ENCODE peak calls at places on chromosomes 1 and 21, in four cellular contexts. U is psoas muscle; H is CD4-positive, alpha-beta memory T cell; G is Peyer's patch. J is an unnamed sample.

GRCh38 chr1:36307601-36308330 is 1.6 kb downstream of the SH3D21 start:
- DNase-seq in U (no peak), H (no peak), G (no peak), J (no peak)

GRCh38 chr1:51517361-51518032 is 1.6 kb downstream of the EPS15 start:
- DNase-seq in U (no peak), H (no peak), G (no peak), J (no peak)

GRCh38 chr21:42079939-42080787 is 9.0 kb downstream of the UMODL1 start:
- DNase-seq in U (no peak), H (no peak), G (no peak), J (no peak)

GRCh38 chr1:16171314-16172223 is 15.7 kb upstream of the EPHA2 start:
- DNase-seq in U (no peak), H (no peak), G (no peak), J (no peak)

GRCh38 chr1:95169544-95169943 is 52.4 kb downstream of the TLCD4 start:
- DNase-seq in U (no peak), H (no peak), G (no peak), J (no peak)

GRCh38 chr1:203769505-203770343 is 4.7 kb downstream of the LAX1 start:
- DNase-seq in U (peak; percentile 88), H (no peak), G (peak; percentile 92), J (no peak)

GRCh38 chr1:62144238-62144831 is 50.3 kb upstream of the L1TD1 start:
- DNase-seq in U (no peak), H (peak; percentile 18), G (no peak), J (peak; percentile 54)

GRCh38 chr1:243528459-243529120 is 272.7 kb downstream of the SDCCAG8 start:
- DNase-seq in U (no peak), H (no peak), G (no peak), J (no peak)

GRCh38 chr1:235077571-235078479 is 50.8 kb downstream of the TOMM20 start:
- DNase-seq in U (no peak), H (no peak), G (no peak), J (peak; percentile 94)

GRCh38 chr1:116735246-116735645 is 19.0 kb upstream of the CD2 start:
- DNase-seq in U (no peak), H (no peak), G (no peak), J (no peak)

GRCh38 chr1:72355899-72356298 is 73.6 kb upstream of the NEGR1 start:
- DNase-seq in U (no peak), H (no peak), G (no peak), J (no peak)
- H3K4me3 ChIP-seq in U (no peak overlapping the region), H (no peak overlapping the region), G (no peak overlapping the region), J (no peak overlapping the region)

DNA sequence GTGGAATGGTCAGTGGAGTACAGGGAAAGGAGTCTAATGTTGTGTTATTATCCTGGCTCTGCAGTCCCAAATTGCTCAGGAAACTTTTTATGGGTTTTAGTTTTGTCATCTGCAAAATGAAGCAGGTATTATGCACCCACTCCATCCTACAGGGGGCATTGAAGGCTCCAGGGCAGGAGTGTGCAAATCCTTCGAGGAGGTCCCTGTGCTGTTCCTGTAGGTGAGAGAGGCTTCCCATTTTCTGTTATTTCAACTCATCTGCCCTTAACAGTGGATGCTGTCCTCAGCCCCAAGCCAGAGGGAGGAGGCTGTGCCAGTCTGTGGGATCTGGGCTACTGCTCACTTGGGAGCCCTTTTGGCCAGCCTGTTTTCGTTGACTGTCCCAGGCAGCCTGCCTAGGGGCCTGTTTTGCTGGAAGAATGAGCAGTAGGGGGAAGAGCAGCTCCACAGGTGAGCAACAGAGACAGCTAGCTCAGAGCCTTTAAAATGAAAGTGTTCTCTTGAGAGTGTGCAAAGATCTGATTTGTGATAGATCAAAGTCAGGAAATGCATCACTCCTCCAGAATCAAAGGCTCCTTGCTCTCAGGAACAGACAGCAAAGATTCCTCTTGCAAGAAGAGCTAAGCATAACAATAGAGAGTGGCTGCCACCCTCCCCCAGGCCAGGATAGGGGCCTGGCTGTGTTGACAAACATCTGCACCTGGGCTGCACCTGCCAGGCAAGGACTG is 317.6 kb upstream of the PROX1 start:
- DNase-seq in U (no peak), H (peak; percentile 42), G (no peak), J (no peak)
- H3K4me3 ChIP-seq in U (no peak overlapping the region), H (no peak overlapping the region), G (no peak overlapping the region), J (no peak overlapping the region)

DNA sequence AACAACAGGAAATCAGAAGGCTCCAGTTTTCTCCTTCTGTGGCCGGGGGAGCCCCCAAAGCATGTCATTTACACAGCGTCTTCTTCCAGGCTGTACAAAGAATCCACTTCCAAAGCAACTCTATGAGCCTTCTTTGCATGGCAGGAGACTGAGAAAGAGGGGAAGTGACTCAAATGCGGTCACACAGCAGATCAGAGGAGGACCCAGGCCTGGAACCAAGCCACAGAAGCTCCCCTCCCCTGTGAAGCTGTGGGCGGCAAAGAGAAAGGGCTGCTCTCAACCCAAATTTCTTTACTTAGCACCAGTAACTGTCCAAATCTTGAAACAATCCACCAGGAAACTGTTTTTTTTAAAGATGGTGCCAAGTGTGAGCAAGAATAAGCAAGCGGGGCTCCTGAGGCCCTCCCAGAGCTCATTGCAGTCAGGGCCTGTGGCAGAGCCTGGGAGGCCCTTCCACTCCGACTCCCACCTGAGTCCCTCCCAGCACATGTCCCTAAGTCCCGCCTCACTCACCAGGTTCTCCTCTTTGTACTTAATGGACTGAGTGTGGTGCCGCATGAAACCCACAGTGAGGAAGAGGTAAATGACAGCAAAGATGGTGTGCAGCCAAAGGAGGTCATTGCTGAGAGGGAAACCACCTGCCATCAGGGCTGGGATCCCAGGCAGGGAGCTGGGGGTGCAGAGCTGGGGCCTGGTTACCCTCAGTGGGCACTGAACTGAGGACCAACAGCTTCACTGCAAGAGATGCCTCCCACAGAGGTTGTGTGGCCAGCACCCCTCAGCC is 15.9 kb downstream of the TMEM63A start:
- DNase-seq in U (peak; percentile 50), H (peak; percentile 69), G (no peak), J (no peak)
- H3K4me3 ChIP-seq in U (no peak overlapping the region), H (no peak overlapping the region), G (no peak overlapping the region), J (no peak overlapping the region)

GRCh38 chr21:44930543-44930981 is 9.3 kb upstream of the SLX9 start:
- DNase-seq in U (peak; percentile 68), H (peak; percentile 67), G (no peak), J (peak; percentile 47)
- H3K4me3 ChIP-seq in U (no peak overlapping the region), H (peak overlapping the region; percentile 57), G (no peak overlapping the region), J (peak overlapping the region; percentile 82)

GRCh38 chr1:159847231-159847630 is 15.2 kb downstream of the VSIG8 start:
- DNase-seq in U (no peak), H (no peak), G (no peak), J (no peak)

GRCh38 chr1:159849972-159850371 is 12.5 kb downstream of the VSIG8 start:
- DNase-seq in U (no peak), H (no peak), G (no peak), J (no peak)

GRCh38 chr1:159845751-159846531 is 16.5 kb downstream of the VSIG8 start:
- DNase-seq in U (no peak), H (no peak), G (peak; percentile 77), J (no peak)

GRCh38 chr1:159851386-159851785 is 11.1 kb downstream of the VSIG8 start:
- DNase-seq in U (no peak), H (no peak), G (no peak), J (peak; percentile 23)

GRCh38 chr1:159848316-159848715 is 14.1 kb downstream of the VSIG8 start:
- DNase-seq in U (no peak), H (no peak), G (no peak), J (no peak)
- H3K4me3 ChIP-seq in U (no peak overlapping the region), H (no peak overlapping the region), G (no peak overlapping the region), J (no peak overlapping the region)

DNA sequence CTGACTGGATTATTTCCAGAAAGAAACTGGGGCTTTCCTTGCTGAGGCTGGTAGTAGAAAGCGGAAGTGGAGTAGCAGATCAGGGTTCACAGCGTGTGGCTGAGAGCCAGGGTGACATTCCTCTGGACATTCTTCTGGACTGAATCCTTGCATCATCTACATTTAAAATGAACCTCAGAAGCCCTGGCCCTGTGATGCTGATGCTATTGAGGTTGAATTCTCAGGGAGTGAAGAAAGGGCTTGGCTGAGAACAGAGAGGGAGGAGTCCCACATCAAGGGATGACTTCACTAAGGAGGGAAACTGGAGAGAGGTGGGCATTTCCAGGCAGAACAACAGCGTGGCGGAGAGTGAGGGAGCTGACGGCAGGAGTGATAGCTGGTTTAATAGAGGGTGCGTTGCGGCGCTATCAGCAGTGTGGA is 102.3 kb upstream of the LMO4 start:
- DNase-seq in U (peak; percentile 85), H (no peak), G (peak; percentile 56), J (no peak)
- H3K4me3 ChIP-seq in U (no peak overlapping the region), H (no peak overlapping the region), G (no peak overlapping the region), J (no peak overlapping the region)

GRCh38 chr1:11499825-11500331 is 20.9 kb downstream of the DISP3 start:
- DNase-seq in U (no peak), H (no peak), G (no peak), J (no peak)

GRCh38 chr1:11501491-11501897 is 22.5 kb downstream of the DISP3 start:
- DNase-seq in U (peak; percentile 56), H (peak; percentile 14), G (no peak), J (no peak)

GRCh38 chr1:11496551-11497080 is 17.7 kb downstream of the DISP3 start:
- DNase-seq in U (peak; percentile 47), H (no peak), G (no peak), J (no peak)

GRCh38 chr1:11500881-11501280 is 21.9 kb downstream of the DISP3 start:
- DNase-seq in U (no peak), H (no peak), G (no peak), J (no peak)

GRCh38 chr1:11498956-11499824 is 20.2 kb downstream of the DISP3 start:
- DNase-seq in U (no peak), H (no peak), G (no peak), J (no peak)
- H3K4me3 ChIP-seq in U (no peak overlapping the region), H (no peak overlapping the region), G (no peak overlapping the region), J (no peak overlapping the region)